ENCODE peak calls at places on chromosomes 1 and 21, in six cellular contexts. Z, N, T, H, U and E are unnamed samples.

GRCh38 chr1:200938955-200939354 is 44.3 kb downstream of the INAVA start:
- DNase-seq in T (no peak), U (peak; percentile 42), Z (no peak), H (no peak), N (no peak), E (no peak)

GRCh38 chr21:36134820-36135390 is at the start of gene CBR3:
- DNase-seq in N (peak; percentile 74), Z (peak; percentile 30), T (peak; percentile 66), U (no peak), H (no peak), E (peak; percentile 30)

GRCh38 chr1:239786464-239786863 is 305.2 kb upstream of the FMN2 start:
- DNase-seq in N (no peak), H (no peak), U (no peak), Z (peak; percentile 74), T (no peak), E (no peak)

GRCh38 chr1:36253463-36253862 is 29.2 kb downstream of the THRAP3 start:
- DNase-seq in U (no peak), T (no peak), Z (no peak), N (no peak), H (no peak), E (no peak)

GRCh38 chr21:25867041-25867440 is 132.3 kb downstream of the GABPA start:
- DNase-seq in N (peak; percentile 22), T (no peak), Z (no peak), H (no peak), U (no peak), E (no peak)

GRCh38 chr1:167697667-167698141 is 24.1 kb upstream of the MPZL1 start:
- DNase-seq in N (no peak), T (no peak), Z (no peak), H (no peak), U (no peak), E (no peak)

GRCh38 chr1:180269848-180270766 is 40.0 kb downstream of the LHX4 start:
- DNase-seq in N (no peak), T (no peak), H (no peak), Z (peak; percentile 71), U (no peak), E (no peak)

GRCh38 chr1:87594736-87595383 is 266.2 kb downstream of the LMO4 start:
- DNase-seq in T (no peak), H (no peak), U (no peak), Z (no peak), N (no peak), E (no peak)

GRCh38 chr1:54409156-54410142 is 3.3 kb upstream of the SSBP3 start:
- DNase-seq in U (no peak), T (no peak), Z (no peak), N (no peak), H (no peak), E (no peak)

GRCh38 chr21:44372616-44373015 is 19.2 kb downstream of the TRPM2 start:
- DNase-seq in Z (no peak), H (no peak), T (no peak), N (no peak), U (no peak), E (no peak)

GRCh38 chr1:84433253-84434080 is 35.2 kb downstream of the DNASE2B start:
- DNase-seq in Z (peak; percentile 22), N (peak; percentile 59), U (peak; percentile 40), T (peak; percentile 78), H (peak; percentile 83), E (peak; percentile 94)

GRCh38 chr1:65434760-65435159 is 14.3 kb downstream of the LEPR start:
- DNase-seq in H (no peak), N (no peak), T (no peak), U (no peak), Z (no peak), E (no peak)

GRCh38 chr21:29305068-29305467 is 6.3 kb downstream of the BACH1 start:
- DNase-seq in Z (no peak), U (no peak), T (no peak), N (no peak), H (no peak), E (no peak)

GRCh38 chr1:90574692-90575370 is 142.3 kb downstream of the BARHL2 start:
- DNase-seq in N (no peak), U (no peak), T (no peak), Z (no peak), H (no peak), E (no peak)

GRCh38 chr1:59505596-59506028 is 208.7 kb downstream of the FGGY start:
- DNase-seq in U (no peak), H (peak; percentile 2), N (no peak), Z (no peak), T (no peak), E (peak; percentile 97)

GRCh38 chr1:201085902-201086735 is 26.1 kb downstream of the CACNA1S start:
- DNase-seq in T (peak; percentile 38), Z (peak; percentile 76), N (peak; percentile 60), H (no peak), U (no peak), E (no peak)